ENCODE peak calls at places on chromosomes 6 and 20, in seven cellular contexts. K is CD8-positive, alpha-beta T cell; D is GM23248; L is cardiac muscle cell; E is tibial nerve; J is colonic mucosa; P is naive thymus-derived CD4-positive, alpha-beta T cell. I is an unnamed sample. For H3K9me3, the result is how much of the 10 kb centered on the place peaks cover.

GRCh38 chr20:20490673-20491072 is 122.8 kb downstream of the INSM1 start:
- DNase-seq in D (no peak), L (no peak), K (no peak), J (no peak), P (no peak), E (no peak), I (no peak)

GRCh38 chr6:166595949-166596348 is 9.5 kb upstream of the RAMACL start:
- DNase-seq in P (no peak), E (no peak), J (no peak), D (no peak), L (no peak), K (no peak), I (no peak)

GRCh38 chr6:116218172-116218633 is 35.7 kb downstream of the TSPYL4 start:
- DNase-seq in P (no peak), L (no peak), J (no peak), D (peak), E (no peak), K (no peak), I (no peak)

GRCh38 chr20:38252292-38253288 is 7.9 kb downstream of the KIAA1755 start:
- DNase-seq in L (peak), D (no peak), E (no peak), J (no peak), K (no peak), P (no peak), I (no peak)

GRCh38 chr20:41098703-41099250 is 38.6 kb upstream of the PLCG1 start:
- DNase-seq in K (no peak), J (no peak), D (peak), P (no peak), E (no peak), L (no peak), I (no peak)

GRCh38 chr6:4466260-4466659 is 309.9 kb upstream of the CDYL start:
- DNase-seq in D (no peak), P (no peak), E (no peak), J (no peak), K (no peak), L (no peak), I (no peak)

GRCh38 chr6:52233975-52234823 is 10.1 kb downstream of the IL17F start:
- DNase-seq in P (no peak), L (peak), D (peak), E (no peak), K (no peak), J (peak), I (no peak)

GRCh38 chr6:161444464-161444863 is 170.6 kb upstream of the AGPAT4 start:
- DNase-seq in J (no peak), L (no peak), K (no peak), E (no peak), P (no peak), D (peak), I (no peak)

GRCh38 chr6:50128420-50129005 is 78.8 kb upstream of the DEFB112 start:
- DNase-seq in K (no peak), J (no peak), P (no peak), E (no peak), L (peak), D (peak), I (no peak)

GRCh38 chr6:31897612-31898199 is at the start of gene EHMT2:
- DNase-seq in D (peak), J (peak), P (peak), L (peak), E (peak), K (peak), I (peak)

GRCh38 chr20:52614036-52614863 is 357.9 kb upstream of the TSHZ2 start:
- DNase-seq in K (no peak), E (no peak), J (no peak), D (peak), P (no peak), L (no peak), I (no peak)

GRCh38 chr6:160461641-160462040 is 113.5 kb downstream of the SLC22A3 start:
- DNase-seq in E (no peak), P (no peak), D (peak), K (no peak), J (no peak), L (no peak), I (no peak)

GRCh38 chr20:57395111-57395959 is 4.1 kb downstream of the RBM38 start:
- DNase-seq in P (no peak), E (peak), K (no peak), L (peak), D (peak), J (no peak), I (no peak)

GRCh38 chr6:104705095-104705707 is 154.5 kb downstream of the HACE1 start:
- DNase-seq in J (no peak), K (peak), E (no peak), D (peak), P (peak), L (no peak), I (no peak)

GRCh38 chr20:40697466-40697987 is 8.5 kb upstream of the MAFB start:
- DNase-seq in E (no peak), D (no peak), L (peak), P (no peak), J (no peak), K (no peak), I (no peak)

GRCh38 chr20:51542894-51543788 is 622 bp upstream of the NFATC2 start:
- DNase-seq in D (no peak), L (no peak), P (no peak), E (no peak), K (no peak), J (no peak), I (no peak)

GRCh38 chr20:45695496-45695895 is 6.3 kb upstream of the WFDC13 start:
- DNase-seq in E (no peak), J (no peak), P (no peak), K (no peak), D (peak), L (no peak), I (no peak)

GRCh38 chr6:2986722-2987196 is 12.9 kb upstream of the NQO2 start:
- DNase-seq in P (no peak), L (no peak), J (peak), E (no peak), D (peak), K (no peak), I (no peak)

DNA sequence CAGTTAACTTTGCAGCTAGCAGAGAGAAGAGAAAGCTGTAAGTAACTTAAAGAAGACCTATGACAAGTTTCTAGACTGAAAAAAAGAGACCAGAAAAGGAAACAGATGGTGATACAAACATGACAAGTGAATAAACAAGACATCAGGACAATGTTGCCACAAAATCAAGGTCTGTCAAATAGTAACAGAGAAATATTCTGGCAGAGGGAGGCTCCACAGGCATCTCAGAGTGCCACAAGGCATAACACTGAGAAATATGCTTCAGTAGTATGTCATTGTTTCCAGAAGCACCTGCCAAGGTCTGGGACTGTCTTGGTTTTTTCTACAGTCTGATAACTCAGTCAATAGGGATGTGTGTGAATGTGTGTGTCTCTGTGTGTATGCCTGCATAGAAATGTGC is 332.1 kb downstream of the KHDRBS2 start:
- DNase-seq in E (no peak), L (no peak), P (no peak), K (no peak), D (no peak), J (no peak), I (no peak)
- H3K9me3 ChIP-seq in E (under half), L (under half), P (under half), K (under half), D (under half), J (under half), I (under half)

DNA sequence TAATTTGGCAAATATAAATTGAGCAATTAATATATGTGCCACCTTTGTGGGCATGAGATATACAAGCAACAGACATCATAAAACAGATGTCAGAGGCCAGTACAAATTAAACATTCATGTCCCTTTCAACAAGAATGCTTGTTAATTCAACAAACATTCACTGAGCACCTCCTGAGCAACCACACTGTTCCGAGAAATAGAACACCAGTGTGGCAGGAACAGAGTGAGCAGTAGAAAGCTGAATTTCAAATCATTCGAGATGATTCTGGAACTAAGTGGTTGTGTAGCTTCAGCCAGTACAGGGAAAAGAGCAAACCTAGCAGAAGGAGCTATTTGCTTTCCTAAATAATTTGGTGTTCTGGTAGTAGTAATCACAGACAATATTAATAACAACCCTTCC is 227.7 kb downstream of the CBLN4 start:
- DNase-seq in E (no peak), D (no peak), J (no peak), P (no peak), K (no peak), L (no peak), I (no peak)
- H3K9me3 ChIP-seq in E (under half), D (under half), J (under half), P (under half), K (under half), L (under half), I (under half)

DNA sequence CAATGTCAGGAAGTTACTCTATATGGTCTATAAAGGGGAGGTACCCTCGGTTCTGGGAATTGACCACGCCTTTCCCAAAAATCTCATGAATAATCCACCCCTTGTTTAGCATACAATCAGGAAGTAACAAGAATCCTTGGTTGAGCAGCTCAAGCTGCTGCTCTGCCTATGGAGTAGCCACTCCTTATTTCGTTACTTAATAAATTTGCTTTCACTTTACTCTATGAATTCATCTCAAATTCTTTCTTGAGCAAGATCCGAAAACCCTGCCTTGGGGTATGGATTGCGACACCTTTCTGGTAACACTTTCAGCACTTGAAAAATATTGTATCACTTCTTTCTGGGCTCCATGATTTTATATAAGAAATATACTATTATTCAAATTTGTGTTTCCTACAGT is 243.1 kb downstream of the BMP2 start:
- DNase-seq in E (no peak), L (no peak), K (no peak), P (no peak), J (no peak), D (peak), I (no peak)
- H3K9me3 ChIP-seq in E (under half), L (under half), K (under half), P (under half), J (under half), D (under half), I (under half)

DNA sequence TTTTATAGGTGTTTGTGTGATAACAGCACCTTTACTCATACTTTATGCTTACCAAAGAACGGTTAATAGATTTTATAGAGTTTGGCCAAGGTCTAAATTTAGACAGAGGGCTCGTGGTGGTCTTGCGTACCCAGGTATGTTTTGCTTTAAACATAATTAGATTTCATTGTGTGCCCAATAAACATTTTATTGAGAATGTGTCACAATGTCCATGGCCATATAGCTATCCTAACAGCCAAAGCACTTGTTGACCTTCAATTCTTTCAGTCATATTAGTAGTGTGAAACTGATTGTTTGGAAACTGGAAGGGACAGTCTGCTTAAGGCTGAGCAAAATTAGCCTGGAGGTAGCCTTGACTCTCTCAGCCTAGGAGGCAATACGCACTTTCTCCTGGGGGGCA is 48.3 kb upstream of the HDGFL1 start:
- DNase-seq in L (no peak), E (no peak), D (no peak), P (no peak), J (no peak), K (no peak), I (no peak)
- H3K9me3 ChIP-seq in L (under half), E (under half), D (under half), P (under half), J (under half), K (under half), I (under half)

GRCh38 chr6:9927271-9927670 is 487.6 kb downstream of the TFAP2A start:
- DNase-seq in E (no peak), J (no peak), P (no peak), D (peak), K (no peak), L (no peak), I (no peak)
- H3K9me3 ChIP-seq in E (under half), J (under half), P (under half), D (under half), K (under half), L (under half), I (under half)